ENCODE peak calls at places on chromosome 3, in four cellular contexts. One of them, this sample, is unnamed.

GRCh38 chr3:160224256-160224655 is 966 bp upstream of the C3orf80 start:
- DNase-seq in NCI-H345: no peak
- DNase-seq in activated T-cell treated with anti-CD3 and anti-CD28 coated beads for 24 hours: no peak
- DNase-seq in left cardiac atrium: no peak
- DNase-seq in this sample: no peak

GRCh38 chr3:128726691-128727031 is 678 bp downstream of the RAB7A start:
- DNase-seq in NCI-H345: peak
- DNase-seq in left cardiac atrium: peak
- DNase-seq in activated T-cell treated with anti-CD3 and anti-CD28 coated beads for 24 hours: peak
- DNase-seq in this sample: no peak

GRCh38 chr3:40939113-40940070 is 259.9 kb upstream of the CTNNB1 start:
- DNase-seq in left cardiac atrium: peak
- DNase-seq in activated T-cell treated with anti-CD3 and anti-CD28 coated beads for 24 hours: no peak
- DNase-seq in NCI-H345: no peak
- DNase-seq in this sample: no peak

GRCh38 chr3:44942202-44942921 is 33.6 kb downstream of the ZDHHC3 start:
- DNase-seq in NCI-H345: no peak
- DNase-seq in left cardiac atrium: no peak
- DNase-seq in activated T-cell treated with anti-CD3 and anti-CD28 coated beads for 24 hours: no peak
- DNase-seq in this sample: no peak

GRCh38 chr3:39414421-39414907 is 7.9 kb downstream of the RPSA start:
- DNase-seq in activated T-cell treated with anti-CD3 and anti-CD28 coated beads for 24 hours: no peak
- DNase-seq in left cardiac atrium: no peak
- DNase-seq in NCI-H345: no peak
- DNase-seq in this sample: no peak

GRCh38 chr3:192844366-192844765 is 73.3 kb downstream of the MB21D2 start:
- DNase-seq in activated T-cell treated with anti-CD3 and anti-CD28 coated beads for 24 hours: no peak
- DNase-seq in NCI-H345: no peak
- DNase-seq in left cardiac atrium: no peak
- DNase-seq in this sample: no peak

GRCh38 chr3:12318758-12319621 is 30.1 kb downstream of the PPARG start:
- DNase-seq in activated T-cell treated with anti-CD3 and anti-CD28 coated beads for 24 hours: no peak
- DNase-seq in left cardiac atrium: no peak
- DNase-seq in NCI-H345: no peak
- DNase-seq in this sample: no peak

GRCh38 chr3:106824856-106825255 is 552.4 kb upstream of the CCDC54 start:
- DNase-seq in activated T-cell treated with anti-CD3 and anti-CD28 coated beads for 24 hours: no peak
- DNase-seq in NCI-H345: no peak
- DNase-seq in left cardiac atrium: no peak
- DNase-seq in this sample: no peak

GRCh38 chr3:189748046-189748445 is 116.9 kb downstream of the TP63 start:
- DNase-seq in left cardiac atrium: no peak
- DNase-seq in NCI-H345: no peak
- DNase-seq in activated T-cell treated with anti-CD3 and anti-CD28 coated beads for 24 hours: no peak
- DNase-seq in this sample: no peak

GRCh38 chr3:133821767-133822638 is 16.4 kb downstream of the SRPRB start:
- DNase-seq in NCI-H345: no peak
- DNase-seq in activated T-cell treated with anti-CD3 and anti-CD28 coated beads for 24 hours: no peak
- DNase-seq in left cardiac atrium: peak
- DNase-seq in this sample: no peak

GRCh38 chr3:113485161-113485609 is 29.8 kb downstream of the SPICE1 start:
- DNase-seq in NCI-H345: no peak
- DNase-seq in left cardiac atrium: no peak
- DNase-seq in activated T-cell treated with anti-CD3 and anti-CD28 coated beads for 24 hours: no peak
- DNase-seq in this sample: no peak

GRCh38 chr3:88203537-88204143 is 53.9 kb downstream of the C3orf38 start:
- DNase-seq in NCI-H345: peak
- DNase-seq in activated T-cell treated with anti-CD3 and anti-CD28 coated beads for 24 hours: peak
- DNase-seq in left cardiac atrium: peak
- DNase-seq in this sample: peak

GRCh38 chr3:71202848-71203390 is 380.6 kb downstream of the FOXP1 start:
- DNase-seq in left cardiac atrium: no peak
- DNase-seq in activated T-cell treated with anti-CD3 and anti-CD28 coated beads for 24 hours: no peak
- DNase-seq in NCI-H345: no peak
- DNase-seq in this sample: no peak

GRCh38 chr3:100256724-100257123 is 4.1 kb upstream of the TBC1D23 start:
- DNase-seq in left cardiac atrium: no peak
- DNase-seq in activated T-cell treated with anti-CD3 and anti-CD28 coated beads for 24 hours: no peak
- DNase-seq in NCI-H345: no peak
- DNase-seq in this sample: no peak

GRCh38 chr3:186953011-186953487 is 22.7 kb downstream of the ST6GAL1 start:
- DNase-seq in NCI-H345: no peak
- DNase-seq in left cardiac atrium: no peak
- DNase-seq in activated T-cell treated with anti-CD3 and anti-CD28 coated beads for 24 hours: no peak
- DNase-seq in this sample: no peak

GRCh38 chr3:76728411-76728810 is 311.5 kb upstream of the ROBO2 start:
- DNase-seq in NCI-H345: no peak
- DNase-seq in activated T-cell treated with anti-CD3 and anti-CD28 coated beads for 24 hours: no peak
- DNase-seq in left cardiac atrium: no peak
- DNase-seq in this sample: no peak

GRCh38 chr3:19147905-19148767 is at the start of gene KCNH8:
- DNase-seq in NCI-H345: peak
- DNase-seq in activated T-cell treated with anti-CD3 and anti-CD28 coated beads for 24 hours: no peak
- DNase-seq in left cardiac atrium: no peak
- DNase-seq in this sample: peak

GRCh38 chr3:196012941-196013471 is 68.9 kb downstream of the TFRC start:
- DNase-seq in left cardiac atrium: no peak
- DNase-seq in activated T-cell treated with anti-CD3 and anti-CD28 coated beads for 24 hours: no peak
- DNase-seq in NCI-H345: no peak
- DNase-seq in this sample: no peak

GRCh38 chr3:48432411-48433371 is 2.8 kb upstream of the PLXNB1 start:
- DNase-seq in left cardiac atrium: no peak
- DNase-seq in NCI-H345: no peak
- DNase-seq in activated T-cell treated with anti-CD3 and anti-CD28 coated beads for 24 hours: no peak
- DNase-seq in this sample: no peak

GRCh38 chr3:8954938-8955763 is 8.1 kb downstream of the RAD18 start:
- DNase-seq in activated T-cell treated with anti-CD3 and anti-CD28 coated beads for 24 hours: no peak
- DNase-seq in NCI-H345: no peak
- DNase-seq in left cardiac atrium: no peak
- DNase-seq in this sample: no peak

GRCh38 chr3:139309046-139309660 is 34.7 kb upstream of the MRPS22 start:
- DNase-seq in left cardiac atrium: no peak
- DNase-seq in activated T-cell treated with anti-CD3 and anti-CD28 coated beads for 24 hours: no peak
- DNase-seq in NCI-H345: no peak
- DNase-seq in this sample: no peak

This sample was measured in NCI-H748 treated with DMSO at 0.1 percent for 48 hours.